ENCODE peak calls at places on chromosome 16, in four cellular contexts. D is body of pancreas, Q is adrenal gland, Y is RWPE1. I is an unnamed sample.

GRCh38 chr16:79286646-79287423 is 313.7 kb downstream of the MAF start:
- DNase-seq in Y (no peak), Q (peak), D (peak), I (no peak)

GRCh38 chr16:23682181-23682580 is 3.5 kb downstream of the PLK1 start:
- DNase-seq in Y (no peak), Q (no peak), D (no peak), I (no peak)

GRCh38 chr16:50842589-50842988 is 100.7 kb downstream of the CYLD start:
- DNase-seq in Y (no peak), Q (no peak), D (no peak), I (no peak)

GRCh38 chr16:24906199-24906808 is 60.5 kb downstream of the SLC5A11 start:
- DNase-seq in Q (no peak), D (no peak), Y (peak), I (no peak)

GRCh38 chr16:10616744-10617640 is 36.6 kb upstream of the EMP2 start:
- DNase-seq in Q (peak), Y (peak), D (peak), I (no peak)

GRCh38 chr16:85913688-85914422 is 14.9 kb downstream of the IRF8 start:
- DNase-seq in D (no peak), Q (no peak), Y (no peak), I (no peak)

GRCh38 chr16:30902070-30902972 is 5.9 kb downstream of the CTF1 start:
- DNase-seq in D (peak), Y (peak), Q (peak), I (no peak)

GRCh38 chr16:54231336-54231735 is 55.3 kb downstream of the IRX3 start:
- DNase-seq in Q (no peak), D (no peak), Y (no peak), I (no peak)

GRCh38 chr16:64782484-64782883 is 339.4 kb downstream of the CDH11 start:
- DNase-seq in D (no peak), Q (no peak), Y (no peak), I (no peak)

GRCh38 chr16:81671738-81672597 is 107.1 kb upstream of the PLCG2 start:
- DNase-seq in Q (no peak), D (no peak), Y (no peak), I (no peak)

GRCh38 chr16:68993885-68994284 is 111.6 kb upstream of the HAS3 start:
- DNase-seq in D (no peak), Q (no peak), Y (peak), I (peak)

GRCh38 chr16:77951788-77952187 is 70.6 kb upstream of the CLEC3A start:
- DNase-seq in D (no peak), Y (peak), Q (no peak), I (no peak)

GRCh38 chr16:10920726-10921427 is 21.4 kb downstream of the DEXI start:
- DNase-seq in Q (no peak), D (no peak), Y (no peak), I (no peak)

GRCh38 chr16:87203060-87203656 is 114.0 kb downstream of the C16orf95 start:
- DNase-seq in D (no peak), Y (peak), Q (peak), I (no peak)

GRCh38 chr16:1137604-1138003 is 15.3 kb upstream of the CACNA1H start:
- DNase-seq in D (peak), Q (peak), Y (no peak), I (no peak)

GRCh38 chr16:75443301-75443700 is 10.0 kb upstream of the CFDP1 start:
- DNase-seq in D (no peak), Q (no peak), Y (no peak), I (no peak)

GRCh38 chr16:23339781-23340180 is 37.7 kb downstream of the SCNN1B start:
- DNase-seq in Q (no peak), Y (no peak), D (no peak), I (peak)

GRCh38 chr16:78097522-78097921 is 1.9 kb upstream of the WWOX start:
- DNase-seq in Y (peak), Q (no peak), D (no peak), I (peak)

GRCh38 chr16:70437017-70437581 is 1.8 kb downstream of the ST3GAL2 start:
- DNase-seq in Q (no peak), Y (no peak), D (no peak), I (no peak)

GRCh38 chr16:69720822-69721430 is 5.4 kb downstream of the NQO1 start:
- DNase-seq in D (no peak), Y (no peak), Q (no peak), I (no peak)

GRCh38 chr16:4661661-4662060 is 31.7 kb upstream of the NUDT16L1 start:
- DNase-seq in Y (no peak), D (no peak), Q (no peak), I (no peak)

GRCh38 chr16:19284207-19284606 is 1.3 kb upstream of the CLEC19A start:
- DNase-seq in Q (peak), Y (peak), D (peak), I (peak)

GRCh38 chr16:23537390-23537789 is 19.8 kb downstream of the EARS2 start:
- DNase-seq in Y (no peak), D (no peak), Q (no peak), I (no peak)

GRCh38 chr16:931651-932500 is 38.9 kb downstream of the LMF1 start:
- DNase-seq in D (no peak), Q (no peak), Y (no peak), I (no peak)

GRCh38 chr16:77424841-77425604 is 9.8 kb downstream of the ADAMTS18 start:
- DNase-seq in Y (no peak), D (no peak), Q (no peak), I (no peak)

GRCh38 chr16:67029249-67030096 is 524 bp downstream of the CBFB start:
- DNase-seq in Y (peak), Q (peak), D (peak), I (no peak)

GRCh38 chr16:35506018-35506897 is 2046.8 kb downstream of the TP53TG3F start:
- DNase-seq in Q (no peak), Y (no peak), D (no peak), I (no peak)

GRCh38 chr16:86963600-86964575 is 353.3 kb downstream of the C16orf95 start:
- DNase-seq in Q (no peak), D (no peak), Y (no peak), I (no peak)

GRCh38 chr16:81752876-81753227 is 26.2 kb upstream of the PLCG2 start:
- DNase-seq in D (no peak), Q (no peak), Y (no peak), I (no peak)

GRCh38 chr16:66091462-66091861 is 275.0 kb upstream of the CDH5 start:
- DNase-seq in Y (no peak), Q (no peak), D (no peak), I (no peak)

GRCh38 chr16:87698241-87698640 is 67.5 kb downstream of the KLHDC4 start:
- DNase-seq in D (no peak), Y (no peak), Q (no peak), I (no peak)

GRCh38 chr16:27110524-27110896 is 43.8 kb downstream of the C16orf82 start:
- DNase-seq in D (no peak), Y (no peak), Q (peak), I (no peak)

DNA sequence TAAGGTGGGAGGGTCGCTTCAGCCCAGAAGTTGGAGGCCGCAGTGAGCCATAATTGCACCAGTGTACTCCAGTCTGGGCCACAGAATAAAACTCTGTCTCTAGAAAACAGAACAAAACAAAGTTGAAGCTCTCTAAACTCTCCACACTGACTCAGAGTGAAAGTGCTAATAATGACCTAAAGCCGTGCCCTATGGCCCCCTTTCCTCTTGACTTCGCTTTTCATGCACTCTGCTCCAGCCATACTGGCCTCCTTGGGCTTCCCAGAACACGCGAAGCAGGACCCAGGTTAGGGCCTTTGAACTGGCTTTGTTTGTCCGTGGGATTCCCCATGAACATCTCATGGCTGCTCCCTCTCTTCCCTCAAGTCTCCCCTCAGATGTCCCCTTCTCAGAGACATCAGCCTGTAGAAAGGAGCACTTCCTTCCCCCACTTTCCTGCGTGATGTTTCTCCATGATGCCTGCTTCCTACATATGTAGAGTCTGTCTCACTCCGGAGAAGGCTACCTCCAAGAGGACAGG is 18.6 kb upstream of the SPN start:
- DNase-seq in D (no peak), Q (no peak), Y (no peak), I (no peak)
- H3K27ac ChIP-seq in D (no peak), Q (no peak), Y (no peak), I (no peak)

DNA sequence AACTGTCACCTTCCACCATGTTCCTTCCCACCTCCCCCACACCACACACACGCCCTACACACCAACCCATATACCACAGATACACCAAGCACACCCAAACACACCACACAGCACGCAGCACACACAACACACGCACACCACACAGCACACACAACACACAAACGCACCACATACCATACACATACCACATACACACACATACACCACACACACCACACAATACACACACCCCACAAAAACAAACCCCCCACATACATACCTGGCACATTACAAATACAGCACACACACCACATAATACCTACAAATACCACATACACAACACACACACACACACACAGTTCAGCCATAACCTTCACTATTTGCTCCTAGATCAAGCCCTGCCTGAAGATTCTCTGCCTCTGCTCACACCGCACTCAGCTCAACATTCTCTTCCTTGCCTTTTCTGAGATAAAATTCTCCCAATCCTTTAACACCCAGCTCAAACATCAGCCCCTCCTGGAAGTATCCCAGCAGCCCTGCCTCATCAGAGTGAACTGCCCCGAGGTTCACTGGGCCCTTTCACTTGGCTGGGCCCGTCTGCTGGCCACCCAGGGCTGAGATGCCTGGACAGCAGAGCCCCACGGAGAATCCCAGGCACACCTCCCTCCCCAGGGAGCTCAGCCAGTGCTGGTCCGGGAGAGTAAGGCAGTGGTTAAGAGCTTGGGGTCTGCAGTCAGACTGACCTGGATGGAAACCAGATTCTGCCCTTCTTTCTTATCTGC is 31.9 kb upstream of the CPNE2 start:
- DNase-seq in D (no peak), Y (no peak), Q (no peak), I (no peak)
- H3K27ac ChIP-seq in D (no peak), Y (peak), Q (peak), I (peak)

DNA sequence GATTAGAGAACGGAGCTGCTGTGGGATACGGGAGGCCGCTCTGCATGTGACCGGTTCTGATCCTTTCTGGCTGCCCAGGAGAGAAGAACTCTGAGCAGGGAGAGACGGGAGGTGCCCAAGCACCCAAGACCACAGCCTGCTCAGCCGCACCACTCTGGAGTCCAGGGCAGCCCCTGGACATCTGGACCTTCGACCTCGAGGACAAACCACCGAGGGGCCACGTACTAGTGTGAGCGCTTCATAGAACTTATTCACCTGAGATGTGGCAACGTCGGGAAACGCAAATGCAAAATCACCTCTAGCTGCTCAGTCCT is 5.9 kb downstream of the RNF166 start:
- DNase-seq in Y (no peak), Q (no peak), D (no peak), I (no peak)
- H3K27ac ChIP-seq in Y (peak), Q (peak), D (no peak), I (no peak)

DNA sequence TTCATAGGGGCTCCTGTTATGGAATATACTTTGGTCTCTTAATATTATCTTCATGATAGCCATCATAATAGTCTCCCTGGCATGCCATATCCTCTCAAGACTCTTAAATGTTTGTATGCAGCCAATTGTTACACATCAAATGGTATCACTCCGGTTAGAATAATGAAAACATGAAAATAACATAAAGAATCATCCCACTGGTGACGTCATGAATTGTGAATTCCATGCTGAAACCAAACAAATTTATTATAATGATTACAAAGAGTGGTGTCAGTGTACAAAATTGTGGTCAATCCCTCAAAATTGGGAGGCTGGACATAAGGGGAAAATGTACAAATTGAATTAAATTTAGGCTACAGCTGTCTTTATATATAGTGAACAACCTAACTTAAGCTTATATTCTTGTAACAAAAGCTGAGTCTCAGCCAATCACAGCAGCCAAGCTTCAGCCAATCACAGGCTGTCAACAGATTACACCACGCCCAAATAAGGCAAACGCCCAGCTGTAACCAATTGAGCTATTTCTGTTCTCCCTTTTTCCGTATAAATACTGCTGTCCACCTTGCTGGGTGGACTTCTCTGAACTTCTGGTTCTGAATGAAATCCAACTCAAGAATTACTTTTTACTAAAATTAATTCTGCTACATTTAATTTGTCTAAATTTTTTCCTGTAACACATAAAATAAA is 156.1 kb downstream of the CHD9NB start:
- DNase-seq in D (no peak), Q (no peak), Y (no peak), I (no peak)
- H3K27ac ChIP-seq in D (no peak), Q (no peak), Y (no peak), I (no peak)

DNA sequence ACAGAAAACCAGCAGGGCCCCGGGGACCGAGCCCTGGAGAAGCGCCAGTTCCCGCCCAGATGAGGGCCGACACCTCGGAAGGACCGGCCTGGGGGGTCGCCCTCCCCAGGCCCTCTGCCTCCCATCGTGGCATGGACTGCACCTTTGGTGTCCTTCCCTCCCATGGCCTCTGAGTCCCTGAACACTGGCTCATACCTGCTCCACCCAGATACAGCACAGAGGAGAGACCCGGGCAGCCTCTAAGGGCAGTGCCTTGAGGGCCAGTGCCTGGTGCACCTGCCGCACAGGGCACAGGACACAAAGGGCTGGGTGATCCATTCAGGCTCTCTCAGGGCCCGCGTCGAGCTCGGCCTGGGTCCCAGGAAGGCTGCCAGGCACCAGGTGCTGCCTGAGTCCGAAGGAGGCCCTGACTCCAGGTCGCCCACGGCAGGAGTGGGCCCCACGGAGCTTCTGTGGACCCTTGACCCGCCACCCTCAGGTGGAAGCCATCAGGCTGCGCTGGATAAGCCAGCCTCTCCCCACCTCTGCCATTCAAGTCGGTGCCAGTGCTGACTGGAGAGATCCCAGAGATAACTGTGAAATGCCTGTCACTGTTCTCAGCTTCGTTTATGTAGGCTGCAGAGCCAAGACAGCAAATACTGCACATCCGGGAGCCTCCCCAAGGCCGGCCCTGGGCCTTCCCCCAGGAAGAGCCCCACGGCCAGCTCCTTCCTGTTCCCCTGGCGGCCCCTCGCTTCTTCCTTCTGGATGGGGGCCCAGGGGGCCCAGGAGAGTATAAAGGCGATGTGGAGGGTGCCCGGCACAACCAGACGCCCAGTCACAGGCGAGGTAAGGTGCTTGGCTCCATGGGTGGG is at the start of gene ZG16B:
- DNase-seq in D (no peak), Q (no peak), Y (no peak), I (peak)
- H3K27ac ChIP-seq in D (no peak), Q (no peak), Y (peak), I (peak)

DNA sequence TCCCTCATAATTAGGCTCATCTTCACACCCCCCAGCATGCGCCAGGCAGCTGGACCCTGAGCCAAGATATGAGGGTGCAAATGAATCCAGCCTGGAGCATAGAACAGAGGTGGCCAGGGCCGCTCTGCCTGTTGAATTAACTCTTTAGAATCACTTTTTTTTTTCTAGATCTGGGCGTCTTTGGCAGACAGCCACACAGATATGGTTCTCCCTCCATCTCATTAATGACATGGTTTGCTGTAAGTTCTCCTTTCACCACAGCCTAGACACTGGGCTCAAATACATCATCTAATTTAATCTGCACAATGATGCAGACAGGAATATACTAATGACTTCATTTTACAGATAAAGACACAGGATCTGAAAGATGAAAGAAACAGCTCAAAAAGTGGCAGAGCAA is 366.2 kb downstream of the NPIPA8 start:
- DNase-seq in Q (no peak), D (no peak), Y (no peak), I (no peak)
- H3K27ac ChIP-seq in Q (no peak), D (no peak), Y (no peak), I (no peak)

I was measured in epithelial cell of prostate.